ENCODE peak calls at places on chromosomes 1 and 21, in seven cellular contexts. Q is tibial nerve; V is cardiac fibroblast; K is uterus; T is AG04450; N is CD8-positive, alpha-beta T cell; U is colonic mucosa. I is an unnamed sample.
A peak's percentile ranks its signal among the peaks of the same experiment; 100 is the strongest.

GRCh38 chr1:226983998-226984364 is 43.9 kb downstream of the COQ8A start:
- DNase-seq in Q (no peak), V (no peak), T (no peak), N (no peak), K (no peak), U (no peak), I (no peak)

GRCh38 chr1:33244143-33244808 is 12.0 kb upstream of the ZNF362 start:
- DNase-seq in U (no peak), K (no peak), V (no peak), T (no peak), Q (no peak), N (no peak), I (no peak)

GRCh38 chr1:244651956-244652698 is 799 bp upstream of the DESI2 start:
- DNase-seq in U (no peak), V (peak; percentile 25), N (no peak), Q (no peak), K (no peak), T (no peak), I (no peak)

GRCh38 chr1:46184920-46185658 is 8.8 kb upstream of the P3R3URF start:
- DNase-seq in T (no peak), N (no peak), K (no peak), V (no peak), U (peak; percentile 18), Q (no peak), I (no peak)

GRCh38 chr1:198492872-198493271 is 47.6 kb downstream of the ATP6V1G3 start:
- DNase-seq in K (no peak), V (peak; percentile 65), N (no peak), U (no peak), T (peak; percentile 59), Q (no peak), I (no peak)

GRCh38 chr21:44687671-44688070 is 5.7 kb upstream of the KRTAP12-1 start:
- DNase-seq in Q (no peak), U (no peak), T (no peak), N (no peak), K (no peak), V (no peak), I (peak; percentile 73)

GRCh38 chr1:180098242-180098995 is 56.2 kb upstream of the QSOX1 start:
- DNase-seq in V (peak; percentile 85), N (no peak), Q (no peak), K (peak; percentile 36), T (peak; percentile 92), U (no peak), I (no peak)

GRCh38 chr1:53946252-53947171 is at the start of gene LRRC42:
- DNase-seq in V (no peak), Q (no peak), K (no peak), U (no peak), N (no peak), T (no peak), I (no peak)

GRCh38 chr1:154220970-154221814 is 437 bp downstream of the UBAP2L start:
- DNase-seq in K (no peak), U (peak; percentile 59), N (peak; percentile 61), T (no peak), V (peak; percentile 54), Q (peak; percentile 34), I (peak; percentile 44)

GRCh38 chr21:44710756-44711326 is 531 bp downstream of the TSPEAR start:
- DNase-seq in U (no peak), T (no peak), V (no peak), Q (peak; percentile 7), N (no peak), K (no peak), I (peak; percentile 76)

GRCh38 chr1:109759513-109760334 is 4.0 kb downstream of the EPS8L3 start:
- DNase-seq in V (no peak), Q (no peak), K (no peak), N (no peak), U (peak; percentile 16), T (no peak), I (peak; percentile 80)

GRCh38 chr1:3907031-3907534 is 7.0 kb upstream of the C1orf174 start:
- DNase-seq in V (no peak), Q (no peak), N (no peak), T (no peak), U (peak; percentile 39), K (no peak), I (no peak)

GRCh38 chr1:185439727-185440415 is 122.8 kb upstream of the IVNS1ABP start:
- DNase-seq in T (peak; percentile 15), U (no peak), K (no peak), N (no peak), Q (no peak), V (peak; percentile 44), I (no peak)

GRCh38 chr1:47684964-47685762 is 247.3 kb downstream of the FOXD2 start:
- DNase-seq in K (no peak), T (no peak), Q (no peak), N (no peak), U (peak; percentile 36), V (no peak), I (peak; percentile 78)

GRCh38 chr1:246280551-246280950 is 226.5 kb downstream of the SMYD3 start:
- DNase-seq in Q (no peak), N (no peak), K (no peak), V (peak; percentile 61), T (no peak), U (no peak), I (no peak)

GRCh38 chr1:41340655-41341364 is 20.4 kb upstream of the FOXO6 start:
- DNase-seq in N (no peak), T (no peak), V (no peak), U (no peak), K (no peak), Q (no peak), I (no peak)

GRCh38 chr1:6179564-6180175 is 451 bp downstream of the CHD5 start:
- DNase-seq in T (no peak), Q (no peak), U (no peak), K (no peak), N (no peak), V (no peak), I (no peak)
- H3K4me3 ChIP-seq in T (no peak overlapping the region), Q (no peak overlapping the region), U (no peak overlapping the region), K (peak overlapping the region; percentile 36), N (no peak overlapping the region), V (no peak overlapping the region), I (no peak overlapping the region)

GRCh38 chr1:56070601-56071000 is 508.8 kb downstream of the PLPP3 start:
- DNase-seq in K (no peak), Q (no peak), N (no peak), T (no peak), V (no peak), U (no peak), I (no peak)
- H3K4me3 ChIP-seq in K (no peak overlapping the region), Q (no peak overlapping the region), N (no peak overlapping the region), T (no peak overlapping the region), V (no peak overlapping the region), U (no peak overlapping the region), I (no peak overlapping the region)

DNA sequence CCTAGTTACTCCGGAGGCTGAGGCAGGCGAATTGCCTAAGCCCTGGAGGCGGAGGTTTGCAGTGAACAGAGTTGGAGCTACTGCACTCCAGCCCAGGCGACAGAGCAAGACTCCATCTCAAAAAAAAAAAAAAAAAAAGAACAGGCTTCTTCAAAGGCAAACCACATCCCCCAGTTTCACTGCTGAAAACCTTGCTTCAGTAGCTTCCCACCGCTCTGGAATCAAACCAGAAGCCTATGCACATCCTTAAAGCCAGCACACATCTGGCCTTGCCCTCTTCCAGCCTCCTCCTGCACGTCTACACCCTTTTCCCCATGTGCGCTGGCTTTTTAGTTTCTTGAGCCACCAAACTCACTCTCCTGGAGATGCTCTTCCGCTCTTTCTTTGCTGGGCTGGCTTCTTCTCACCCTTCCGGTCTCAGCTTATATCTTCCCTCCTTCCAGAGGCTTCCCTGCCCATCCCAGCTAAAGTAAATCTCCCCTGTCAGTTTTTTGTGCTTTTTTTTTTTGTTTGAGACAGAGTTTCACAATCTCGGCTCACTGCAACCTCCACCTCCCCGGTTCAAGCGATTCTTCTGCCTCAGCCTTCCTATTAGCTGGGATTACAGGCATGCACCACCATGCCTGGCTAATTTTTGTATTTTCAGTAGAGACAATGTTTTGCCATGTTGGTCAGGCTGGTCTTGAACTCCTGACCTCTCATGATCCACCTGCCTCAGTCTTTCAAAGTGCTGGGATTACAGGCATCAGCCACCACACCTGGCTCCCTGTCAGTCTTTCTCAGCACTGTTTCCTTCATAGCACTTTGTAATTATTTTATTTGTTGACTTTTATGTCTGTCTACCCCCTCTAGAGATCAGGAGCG is 42.0 kb upstream of the ID3 start:
- DNase-seq in Q (no peak), V (no peak), N (no peak), U (no peak), T (no peak), K (no peak), I (no peak)
- H3K4me3 ChIP-seq in Q (no peak overlapping the region), V (no peak overlapping the region), N (peak overlapping the region; percentile 63), U (no peak overlapping the region), T (no peak overlapping the region), K (no peak overlapping the region), I (no peak overlapping the region)

GRCh38 chr21:37369307-37369854 is 2.8 kb downstream of the DYRK1A start:
- DNase-seq in Q (no peak), U (no peak), T (no peak), K (no peak), N (no peak), V (no peak), I (no peak)
- H3K4me3 ChIP-seq in Q (no peak overlapping the region), U (no peak overlapping the region), T (peak overlapping the region; percentile 84), K (peak overlapping the region; percentile 81), N (peak overlapping the region; percentile 86), V (no peak overlapping the region), I (no peak overlapping the region)

GRCh38 chr1:175920401-175920800 is 177.0 kb upstream of the TNR start:
- DNase-seq in U (no peak), N (no peak), T (peak; percentile 33), K (no peak), Q (no peak), V (no peak), I (no peak)
- H3K4me3 ChIP-seq in U (no peak overlapping the region), N (no peak overlapping the region), T (no peak overlapping the region), K (no peak overlapping the region), Q (no peak overlapping the region), V (no peak overlapping the region), I (no peak overlapping the region)